ENCODE peak calls at places on chromosomes 6 and 20, in seven cellular contexts. A, L, Y, O, Q, T and W are unnamed samples.

GRCh38 chr20:6426287-6426891 is 303.6 kb upstream of the FERMT1 start:
- DNase-seq in A (no peak), L (no peak), Y (no peak), O (no peak), Q (no peak), T (no peak), W (no peak)

GRCh38 chr6:105791569-105792318 is 294.4 kb upstream of the PRDM1 start:
- DNase-seq in A (peak), L (no peak), Y (no peak), O (no peak), Q (no peak), T (peak), W (no peak)

GRCh38 chr6:137191670-137192069 is 18.2 kb upstream of the IL22RA2 start:
- DNase-seq in A (no peak), L (no peak), Y (no peak), O (no peak), Q (no peak), T (no peak), W (no peak)

GRCh38 chr20:37303637-37304036 is 14.2 kb downstream of the MANBAL start:
- DNase-seq in A (no peak), L (no peak), Y (no peak), O (no peak), Q (no peak), T (no peak), W (no peak)

GRCh38 chr6:96836579-96837137 is 619 bp downstream of the GPR63 start:
- DNase-seq in A (no peak), L (peak), Y (no peak), O (peak), Q (peak), T (no peak), W (no peak)

GRCh38 chr6:110284877-110285276 is 73.3 kb downstream of the METTL24 start:
- DNase-seq in A (no peak), L (no peak), Y (no peak), O (no peak), Q (no peak), T (no peak), W (no peak)

GRCh38 chr6:158060447-158061360 is 79.0 kb downstream of the SYNJ2 start:
- DNase-seq in A (peak), L (no peak), Y (peak), O (peak), Q (no peak), T (peak), W (peak)

GRCh38 chr6:114419175-114419574 is 76.4 kb upstream of the HS3ST5 start:
- DNase-seq in A (no peak), L (no peak), Y (no peak), O (no peak), Q (no peak), T (no peak), W (no peak)

GRCh38 chr20:11305406-11305805 is 612.3 kb upstream of the BTBD3 start:
- DNase-seq in A (no peak), L (no peak), Y (no peak), O (no peak), Q (no peak), T (no peak), W (peak)

GRCh38 chr6:49676671-49677281 is 36.6 kb downstream of the CRISP2 start:
- DNase-seq in A (no peak), L (no peak), Y (no peak), O (no peak), Q (no peak), T (no peak), W (peak)

GRCh38 chr6:118710616-118711015 is 59.2 kb upstream of the CEP85L start:
- DNase-seq in A (no peak), L (no peak), Y (no peak), O (no peak), Q (no peak), T (no peak), W (no peak)

GRCh38 chr6:34514593-34515472 is 41.3 kb downstream of the SPDEF start:
- DNase-seq in A (peak), L (peak), Y (no peak), O (peak), Q (peak), T (no peak), W (no peak)

GRCh38 chr6:167700199-167700598 is 126.5 kb upstream of the AFDN start:
- DNase-seq in A (no peak), L (no peak), Y (no peak), O (peak), Q (no peak), T (no peak), W (peak)

GRCh38 chr20:46651091-46651962 is at the start of gene SLC13A3:
- DNase-seq in A (no peak), L (peak), Y (no peak), O (no peak), Q (peak), T (no peak), W (no peak)

GRCh38 chr6:20877008-20877937 is 343.0 kb downstream of the CDKAL1 start:
- DNase-seq in A (no peak), L (no peak), Y (peak), O (peak), Q (no peak), T (peak), W (peak)

GRCh38 chr6:24504642-24505586 is 10.1 kb downstream of the ALDH5A1 start:
- DNase-seq in A (peak), L (no peak), Y (peak), O (no peak), Q (no peak), T (no peak), W (peak)

GRCh38 chr20:9660236-9660868 is 146.0 kb downstream of the LAMP5 start:
- DNase-seq in A (no peak), L (peak), Y (no peak), O (no peak), Q (peak), T (no peak), W (no peak)

GRCh38 chr6:34248198-34248726 is 544 bp downstream of the SMIM29 start:
- DNase-seq in A (peak), L (peak), Y (peak), O (no peak), Q (no peak), T (peak), W (no peak)

GRCh38 chr6:65295812-65296211 is 411.2 kb downstream of the EYS start:
- DNase-seq in A (no peak), L (no peak), Y (no peak), O (no peak), Q (no peak), T (no peak), W (no peak)

GRCh38 chr6:112457891-112458290 is 110.8 kb downstream of the RFPL4B start:
- DNase-seq in A (no peak), L (no peak), Y (no peak), O (no peak), Q (no peak), T (no peak), W (no peak)

DNA sequence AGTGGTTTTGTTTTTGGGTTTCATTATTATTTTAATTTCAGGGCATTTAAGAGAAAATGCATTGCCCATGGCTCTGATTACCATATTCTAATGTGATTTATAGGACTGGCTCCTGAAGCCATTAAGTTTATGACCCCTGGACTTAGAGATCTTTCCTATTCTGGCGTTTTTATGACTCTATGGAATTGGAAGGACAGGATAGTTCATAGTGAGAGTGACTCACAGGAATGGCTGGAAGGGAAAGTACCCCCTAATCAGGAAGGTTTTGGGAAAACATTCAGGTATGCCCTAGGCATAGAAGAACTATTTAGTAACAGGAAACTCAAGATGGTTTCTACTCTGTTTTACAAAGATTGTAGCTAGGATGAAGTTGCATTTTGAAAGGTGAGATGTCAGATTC is 108.6 kb upstream of the SLC2A12 start:
- DNase-seq in A (no peak), L (no peak), Y (no peak), O (no peak), Q (no peak), T (no peak), W (no peak)
- H3K27ac ChIP-seq in A (no peak), L (no peak), Y (peak), O (no peak), Q (no peak), T (no peak), W (no peak)

DNA sequence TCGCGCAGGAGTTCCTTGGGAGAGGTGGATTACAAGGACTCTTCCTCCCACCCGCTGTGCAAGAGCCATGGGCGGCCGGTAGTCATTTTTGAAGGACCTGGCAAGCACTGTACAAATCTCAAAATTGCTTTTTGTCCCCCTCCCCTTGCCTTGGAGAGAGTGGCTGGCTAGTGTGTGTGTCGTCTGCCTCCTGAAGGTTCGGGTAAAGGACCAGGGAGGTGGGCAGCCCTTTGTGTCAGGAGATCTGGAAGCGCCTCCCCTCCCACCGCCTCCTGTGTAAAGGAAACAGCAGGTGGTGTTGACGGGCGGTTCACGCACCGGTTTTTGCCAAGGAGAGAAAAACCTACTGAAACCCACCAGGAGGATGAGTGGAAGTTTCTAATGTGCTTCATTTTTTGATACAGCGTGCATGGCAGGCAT is 1.2 kb downstream of the ENTPD6 start:
- DNase-seq in A (no peak), L (peak), Y (no peak), O (no peak), Q (peak), T (peak), W (no peak)
- H3K27ac ChIP-seq in A (peak), L (no peak), Y (peak), O (no peak), Q (no peak), T (peak), W (peak)

GRCh38 chr20:32206383-32207210 is 946 bp downstream of the PLAGL2 start:
- DNase-seq in A (no peak), L (peak), Y (no peak), O (no peak), Q (no peak), T (peak), W (no peak)

GRCh38 chr20:32204485-32205115 is 2.9 kb downstream of the PLAGL2 start:
- DNase-seq in A (no peak), L (no peak), Y (no peak), O (no peak), Q (no peak), T (no peak), W (no peak)

GRCh38 chr20:32203556-32204484 is 3.7 kb downstream of the PLAGL2 start:
- DNase-seq in A (no peak), L (no peak), Y (peak), O (no peak), Q (no peak), T (peak), W (peak)

GRCh38 chr20:32207211-32207625 is 325 bp downstream of the PLAGL2 start:
- DNase-seq in A (no peak), L (peak), Y (no peak), O (no peak), Q (no peak), T (peak), W (no peak)

GRCh38 chr20:32205502-32206382 is 1.8 kb downstream of the PLAGL2 start:
- DNase-seq in A (no peak), L (peak), Y (no peak), O (no peak), Q (peak), T (peak), W (no peak)
- H3K27ac ChIP-seq in A (peak), L (peak), Y (peak), O (peak), Q (peak), T (peak), W (peak)

GRCh38 chr6:141634269-141634668 is 498.5 kb upstream of the GJE1 start:
- DNase-seq in A (no peak), L (no peak), Y (no peak), O (no peak), Q (no peak), T (no peak), W (no peak)
- H3K27ac ChIP-seq in A (no peak), L (no peak), Y (no peak), O (no peak), Q (no peak), T (no peak), W (no peak)